ENCODE peak calls at places on chromosome 1, in eight cellular contexts. R is astrocyte of the spinal cord, B is GM13977, O is RWPE1, G is kidney, U is nephron progenitor cell, F is fibroblast of lung, P is heart right ventricle. K is an unnamed sample.

GRCh38 chr1:28246427-28246832 is 10.5 kb downstream of the ATP5IF1 start:
- DNase-seq in R (no peak), B (no peak), O (no peak), G (no peak), U (no peak), F (no peak), P (no peak), K (no peak)

GRCh38 chr1:73097917-73098316 is 815.6 kb upstream of the NEGR1 start:
- DNase-seq in R (no peak), B (no peak), O (no peak), G (no peak), U (no peak), F (no peak), P (no peak), K (no peak)

GRCh38 chr1:29682918-29683314 is 446.6 kb downstream of the PTPRU start:
- DNase-seq in R (peak; percentile 39), B (no peak), O (no peak), G (no peak), U (no peak), F (peak; percentile 59), P (no peak), K (no peak)

GRCh38 chr1:242828828-242829227 is 304.3 kb upstream of the PLD5 start:
- DNase-seq in R (no peak), B (no peak), O (no peak), G (no peak), U (no peak), F (peak; percentile 22), P (no peak), K (no peak)

GRCh38 chr1:243942196-243943150 is 92.4 kb upstream of the AKT3 start:
- DNase-seq in R (no peak), B (no peak), O (no peak), G (no peak), U (no peak), F (peak; percentile 51), P (no peak), K (no peak)

GRCh38 chr1:220895412-220895946 is 16.2 kb downstream of the HLX start:
- DNase-seq in R (no peak), B (no peak), O (no peak), G (peak; percentile 59), U (peak; percentile 37), F (no peak), P (no peak), K (no peak)

GRCh38 chr1:225462714-225463574 is 35.1 kb upstream of the LBR start:
- DNase-seq in R (no peak), B (no peak), O (peak; percentile 64), G (peak; percentile 46), U (no peak), F (no peak), P (no peak), K (no peak)

GRCh38 chr1:52917156-52917555 is 4.4 kb downstream of the ECHDC2 start:
- DNase-seq in R (no peak), B (no peak), O (no peak), G (no peak), U (no peak), F (no peak), P (peak; percentile 53), K (no peak)

GRCh38 chr1:100609849-100610248 is 71.9 kb downstream of the GPR88 start:
- DNase-seq in R (no peak), B (no peak), O (no peak), G (no peak), U (no peak), F (no peak), P (no peak), K (no peak)

GRCh38 chr1:162728597-162728996 is 61.9 kb upstream of the HSD17B7 start:
- DNase-seq in R (no peak), B (no peak), O (no peak), G (no peak), U (no peak), F (no peak), P (no peak), K (no peak)

GRCh38 chr1:103211073-103211472 is 102.8 kb upstream of the COL11A1 start:
- DNase-seq in R (peak; percentile 76), B (no peak), O (no peak), G (no peak), U (no peak), F (peak; percentile 75), P (no peak), K (no peak)
- TF ChIP-seq CTCF in R (no peak), B (no peak), O (no peak), G (no peak), U (no peak), F (no peak), P (no peak), K (no peak)

GRCh38 chr1:212457740-212458338 is 25.1 kb downstream of the NENF start:
- DNase-seq in R (peak; percentile 66), B (peak; percentile 73), O (no peak), G (no peak), U (peak; percentile 65), F (peak; percentile 21), P (peak; percentile 42), K (no peak)

GRCh38 chr1:212454741-212455140 is 22.0 kb downstream of the NENF start:
- DNase-seq in R (no peak), B (no peak), O (no peak), G (no peak), U (no peak), F (no peak), P (no peak), K (no peak)

GRCh38 chr1:212458817-212459216 is 26.1 kb downstream of the NENF start:
- DNase-seq in R (no peak), B (no peak), O (no peak), G (no peak), U (no peak), F (no peak), P (no peak), K (no peak)

GRCh38 chr1:212455406-212456165 is 22.9 kb downstream of the NENF start:
- DNase-seq in R (peak; percentile 83), B (peak; percentile 83), O (peak; percentile 79), G (peak; percentile 95), U (peak; percentile 93), F (peak; percentile 55), P (peak; percentile 91), K (peak; percentile 54)

GRCh38 chr1:212456166-212456528 is 23.4 kb downstream of the NENF start:
- DNase-seq in R (no peak), B (no peak), O (no peak), G (no peak), U (no peak), F (no peak), P (peak; percentile 29), K (no peak)
- TF ChIP-seq CTCF in R (no peak), B (no peak), O (peak; percentile 65), G (no peak), U (peak; percentile 19), F (no peak), P (no peak), K (no peak)

DNA sequence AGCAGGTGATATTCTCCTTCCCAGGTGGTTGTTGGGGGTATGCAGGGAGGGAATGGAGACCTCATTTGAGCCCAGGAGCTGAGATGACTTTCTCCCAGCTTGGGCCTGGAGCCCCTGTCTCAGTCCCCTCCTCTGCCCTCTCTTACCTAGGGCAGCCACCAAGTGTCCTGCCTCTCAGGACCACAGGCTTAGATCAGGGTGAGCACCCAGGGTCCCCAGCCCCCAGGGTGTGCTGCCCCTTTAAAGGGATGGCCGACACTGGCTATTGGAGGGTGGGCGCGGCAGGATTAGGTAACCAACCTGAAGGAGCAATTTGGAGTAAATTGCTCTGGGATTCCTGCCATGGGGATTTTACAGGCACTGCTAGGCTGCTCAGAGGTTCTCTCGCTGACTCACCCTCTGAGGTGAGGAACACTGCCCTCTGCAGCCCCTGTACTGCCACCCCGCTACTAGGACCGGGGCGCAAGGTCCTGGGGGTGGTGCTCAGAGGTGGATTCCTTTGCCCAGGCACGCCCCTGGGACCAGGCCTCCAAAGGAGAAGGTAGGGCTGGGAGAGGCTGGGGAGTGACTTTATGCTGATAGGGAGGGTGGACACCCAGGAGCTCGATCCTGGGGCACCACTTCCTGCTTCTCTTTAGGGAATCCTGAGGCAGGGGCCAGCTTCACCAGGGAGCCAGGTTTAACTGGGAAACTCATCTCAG is 1.5 kb downstream of the RPS6KA1 start:
- DNase-seq in R (peak; percentile 50), B (peak; percentile 59), O (peak; percentile 98), G (peak; percentile 93), U (peak; percentile 37), F (peak; percentile 72), P (no peak), K (no peak)
- TF ChIP-seq CTCF in R (peak; percentile 34), B (peak; percentile 27), O (peak; percentile 81), G (peak; percentile 26), U (no peak), F (peak; percentile 6), P (no peak), K (no peak)

GRCh38 chr1:153881764-153882163 is 41.0 kb downstream of the GATAD2B start:
- DNase-seq in R (peak; percentile 67), B (no peak), O (no peak), G (no peak), U (no peak), F (peak; percentile 50), P (no peak), K (no peak)

GRCh38 chr1:153883223-153883622 is 39.5 kb downstream of the GATAD2B start:
- DNase-seq in R (no peak), B (no peak), O (no peak), G (no peak), U (no peak), F (no peak), P (no peak), K (no peak)

GRCh38 chr1:153882296-153882912 is 40.4 kb downstream of the GATAD2B start:
- DNase-seq in R (no peak), B (no peak), O (no peak), G (no peak), U (no peak), F (peak; percentile 24), P (no peak), K (no peak)

GRCh38 chr1:153888518-153888917 is 34.3 kb downstream of the GATAD2B start:
- DNase-seq in R (no peak), B (peak; percentile 49), O (no peak), G (no peak), U (no peak), F (no peak), P (no peak), K (no peak)

GRCh38 chr1:153886127-153886526 is 36.6 kb downstream of the GATAD2B start:
- DNase-seq in R (no peak), B (no peak), O (no peak), G (no peak), U (no peak), F (no peak), P (no peak), K (no peak)
- TF ChIP-seq CTCF in R (no peak), B (no peak), O (no peak), G (no peak), U (no peak), F (no peak), P (no peak), K (no peak)

K was measured in AG09319.